ENCODE peak calls at places on chromosomes 1 and 21, in six cellular contexts. X, M, Y, R, D and Z are unnamed samples.

GRCh38 chr1:237383825-237384612 is 342.0 kb downstream of the RYR2 start:
- DNase-seq in X (no peak), Y (no peak), M (no peak), R (no peak), D (peak), Z (no peak)

GRCh38 chr1:20739225-20739624 is 6.7 kb upstream of the SH2D5 start:
- DNase-seq in X (no peak), D (no peak), Y (no peak), R (no peak), M (no peak), Z (no peak)

GRCh38 chr21:45836268-45836655 is 145.3 kb upstream of the COL6A1 start:
- DNase-seq in M (no peak), D (no peak), Y (no peak), X (no peak), R (no peak), Z (no peak)

GRCh38 chr1:41804176-41804575 is 114.5 kb downstream of the HIVEP3 start:
- DNase-seq in D (no peak), Y (no peak), R (no peak), M (no peak), X (no peak), Z (peak)

GRCh38 chr21:26140185-26140584 is 30.4 kb downstream of the APP start:
- DNase-seq in X (no peak), R (no peak), M (peak), D (peak), Y (peak), Z (no peak)

GRCh38 chr1:46522184-46522968 is 29.1 kb downstream of the KNCN start:
- DNase-seq in M (no peak), D (peak), Y (peak), R (peak), X (no peak), Z (peak)

GRCh38 chr1:95384570-95384969 is 150.6 kb downstream of the RWDD3 start:
- DNase-seq in D (no peak), R (no peak), M (no peak), X (no peak), Y (no peak), Z (peak)

GRCh38 chr1:183218981-183219621 is 33.0 kb downstream of the LAMC2 start:
- DNase-seq in M (no peak), D (peak), R (no peak), Y (no peak), X (no peak), Z (peak)

GRCh38 chr1:161725888-161726630 is 4.7 kb downstream of the FCRLB start:
- DNase-seq in Y (peak), D (peak), R (peak), X (peak), M (no peak), Z (peak)

GRCh38 chr1:181133441-181133951 is 45.0 kb downstream of the IER5 start:
- DNase-seq in M (no peak), R (no peak), Y (no peak), D (no peak), X (no peak), Z (no peak)

GRCh38 chr1:31886866-31887265 is 51.3 kb downstream of the PTP4A2 start:
- DNase-seq in M (no peak), R (no peak), Y (no peak), X (no peak), D (no peak), Z (no peak)

GRCh38 chr1:202589190-202589680 is 121.0 kb downstream of the SYT2 start:
- DNase-seq in Y (peak), R (no peak), D (peak), M (peak), X (no peak), Z (no peak)

GRCh38 chr1:232613752-232614381 is 16.1 kb downstream of the SIPA1L2 start:
- DNase-seq in R (no peak), D (no peak), X (no peak), Y (no peak), M (peak), Z (no peak)

GRCh38 chr1:21811875-21812305 is at the start of gene LDLRAD2:
- DNase-seq in R (no peak), Y (no peak), M (no peak), X (no peak), D (no peak), Z (no peak)

GRCh38 chr1:119653839-119654170 is 5.7 kb upstream of the ZNF697 start:
- DNase-seq in R (no peak), M (no peak), D (no peak), X (no peak), Y (no peak), Z (no peak)

GRCh38 chr21:26845066-26845749 is at the start of gene ADAMTS1:
- DNase-seq in Y (peak), M (no peak), R (peak), D (peak), X (no peak), Z (peak)

GRCh38 chr1:82185084-82185483 is 384.4 kb downstream of the ADGRL2 start:
- DNase-seq in D (no peak), Y (no peak), R (no peak), X (no peak), M (no peak), Z (no peak)

GRCh38 chr1:77370588-77371306 is 88.9 kb downstream of the AK5 start:
- DNase-seq in Y (no peak), X (no peak), R (no peak), D (no peak), M (no peak), Z (peak)

GRCh38 chr1:58763214-58763613 is 20.6 kb downstream of the JUN start:
- DNase-seq in Y (no peak), R (no peak), M (no peak), D (no peak), X (no peak), Z (no peak)

GRCh38 chr1:152860129-152860528 is 333 bp downstream of the LCE7A start:
- DNase-seq in M (no peak), D (no peak), Y (no peak), X (no peak), R (no peak), Z (no peak)

GRCh38 chr1:75392278-75392677 is 218.6 kb downstream of the SLC44A5 start:
- DNase-seq in Y (no peak), R (no peak), D (no peak), M (no peak), X (no peak), Z (no peak)

GRCh38 chr1:232149302-232150201 is 480.4 kb downstream of the SIPA1L2 start:
- DNase-seq in R (no peak), M (no peak), Y (no peak), D (no peak), X (no peak), Z (no peak)

GRCh38 chr1:41599912-41600311 is 115.4 kb upstream of the EDN2 start:
- DNase-seq in M (no peak), R (no peak), Y (no peak), X (no peak), D (no peak), Z (no peak)

GRCh38 chr1:182484531-182485257 is 34.7 kb downstream of the RGSL1 start:
- DNase-seq in D (no peak), M (peak), Y (no peak), X (peak), R (no peak), Z (peak)

GRCh38 chr1:53731779-53732305 is 7.1 kb downstream of the GLIS1 start:
- DNase-seq in R (no peak), X (no peak), M (no peak), Y (no peak), D (no peak), Z (no peak)

GRCh38 chr1:96473791-96474452 is 247.7 kb upstream of the PTBP2 start:
- DNase-seq in X (no peak), M (no peak), D (no peak), R (no peak), Y (no peak), Z (no peak)

GRCh38 chr21:45387506-45387905 is 17.5 kb upstream of the COL18A1 start:
- DNase-seq in M (no peak), X (no peak), D (no peak), R (no peak), Y (peak), Z (no peak)

GRCh38 chr1:245810789-245811337 is 656.1 kb downstream of the KIF26B start:
- DNase-seq in Y (no peak), M (no peak), R (no peak), X (no peak), D (no peak), Z (no peak)

GRCh38 chr1:167698313-167698712 is 23.5 kb upstream of the MPZL1 start:
- DNase-seq in M (no peak), Y (no peak), X (no peak), D (no peak), R (no peak), Z (no peak)

GRCh38 chr1:27519341-27520258 is 29.6 kb upstream of the WASF2 start:
- DNase-seq in Y (no peak), D (peak), M (no peak), X (no peak), R (no peak), Z (no peak)

GRCh38 chr1:44501022-44501910 is 96.2 kb downstream of the RNF220 start:
- DNase-seq in Y (no peak), X (no peak), M (no peak), R (no peak), D (no peak), Z (no peak)

GRCh38 chr1:4430406-4431404 is 223.7 kb upstream of the AJAP1 start:
- DNase-seq in D (no peak), Y (no peak), X (no peak), M (no peak), R (no peak), Z (no peak)

GRCh38 chr1:4428711-4429110 is 225.7 kb upstream of the AJAP1 start:
- DNase-seq in D (no peak), Y (no peak), X (no peak), R (no peak), M (no peak), Z (no peak)

GRCh38 chr1:4433075-4433474 is 221.3 kb upstream of the AJAP1 start:
- DNase-seq in X (no peak), D (no peak), M (no peak), R (no peak), Y (no peak), Z (no peak)
- TF ChIP-seq CTCF in X (no peak), D (no peak), M (no peak), R (no peak), Y (no peak), Z (no peak)

GRCh38 chr1:178725603-178726517 is 816 bp downstream of the RALGPS2 start:
- DNase-seq in D (peak), X (peak), Y (peak), R (peak), M (peak), Z (peak)
- TF ChIP-seq CTCF in D (no peak), X (no peak), Y (no peak), R (no peak), M (no peak), Z (no peak)

GRCh38 chr1:109397451-109398342 is at the start of gene SORT1:
- DNase-seq in R (peak), M (peak), Y (peak), D (peak), X (peak), Z (peak)

GRCh38 chr1:109400035-109400655 is 2.4 kb upstream of the SORT1 start:
- DNase-seq in R (no peak), M (no peak), Y (no peak), X (no peak), D (no peak), Z (no peak)

GRCh38 chr1:109399326-109399957 is 1.7 kb upstream of the SORT1 start:
- DNase-seq in R (no peak), Y (no peak), M (peak), X (no peak), D (no peak), Z (no peak)

GRCh38 chr1:109396971-109397370 is 747 bp downstream of the SORT1 start:
- DNase-seq in R (no peak), D (peak), Y (no peak), X (no peak), M (no peak), Z (no peak)

GRCh38 chr1:109398343-109399225 is 866 bp upstream of the SORT1 start:
- DNase-seq in D (no peak), M (no peak), Y (no peak), X (no peak), R (no peak), Z (no peak)
- TF ChIP-seq CTCF in D (no peak), M (no peak), Y (no peak), X (no peak), R (no peak), Z (no peak)

GRCh38 chr21:39137248-39138186 is 45.7 kb downstream of the PSMG1 start:
- DNase-seq in X (no peak), R (no peak), M (no peak), D (no peak), Y (no peak), Z (peak)
- TF ChIP-seq CTCF in X (no peak), R (no peak), M (no peak), D (no peak), Y (no peak), Z (no peak)

DNA sequence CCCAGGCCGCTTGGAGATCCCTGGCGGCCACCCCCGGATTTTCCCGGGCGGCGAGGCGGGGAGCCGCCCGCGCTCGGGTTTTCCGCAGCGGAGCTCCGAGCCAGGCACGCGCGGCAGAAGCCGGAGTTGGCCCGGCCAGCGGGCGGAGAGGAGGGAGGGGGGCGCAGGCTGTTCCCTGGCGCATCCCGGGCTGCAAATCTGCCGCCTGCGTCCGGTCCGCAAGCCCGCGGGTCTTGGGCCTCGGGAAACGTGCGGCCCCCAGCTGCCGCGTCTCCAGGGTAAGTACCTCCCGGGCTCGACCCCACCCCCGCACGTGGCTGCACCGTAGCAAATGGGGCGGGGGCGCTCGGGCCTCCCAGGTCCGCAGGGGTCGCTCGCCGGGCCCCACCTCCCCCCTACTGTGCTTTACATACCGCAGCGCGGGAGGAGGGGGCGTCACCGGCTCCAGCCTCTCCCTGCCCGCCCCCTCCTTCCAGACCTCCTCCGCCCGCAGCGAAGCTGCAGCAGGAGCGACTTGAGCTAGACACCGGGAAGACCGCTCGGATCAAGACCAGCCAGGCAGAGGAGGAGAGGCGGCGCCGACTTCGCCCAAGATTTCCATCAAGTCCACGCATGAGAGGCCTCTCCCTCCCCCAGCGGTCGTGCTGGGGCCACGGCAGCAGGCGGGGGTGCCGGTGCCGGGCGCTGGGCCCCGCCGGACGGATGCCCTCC is 1.6 kb downstream of the TMEM200B start:
- DNase-seq in M (no peak), X (peak), D (peak), R (peak), Y (peak), Z (no peak)
- TF ChIP-seq CTCF in M (no peak), X (no peak), D (no peak), R (no peak), Y (no peak), Z (no peak)

DNA sequence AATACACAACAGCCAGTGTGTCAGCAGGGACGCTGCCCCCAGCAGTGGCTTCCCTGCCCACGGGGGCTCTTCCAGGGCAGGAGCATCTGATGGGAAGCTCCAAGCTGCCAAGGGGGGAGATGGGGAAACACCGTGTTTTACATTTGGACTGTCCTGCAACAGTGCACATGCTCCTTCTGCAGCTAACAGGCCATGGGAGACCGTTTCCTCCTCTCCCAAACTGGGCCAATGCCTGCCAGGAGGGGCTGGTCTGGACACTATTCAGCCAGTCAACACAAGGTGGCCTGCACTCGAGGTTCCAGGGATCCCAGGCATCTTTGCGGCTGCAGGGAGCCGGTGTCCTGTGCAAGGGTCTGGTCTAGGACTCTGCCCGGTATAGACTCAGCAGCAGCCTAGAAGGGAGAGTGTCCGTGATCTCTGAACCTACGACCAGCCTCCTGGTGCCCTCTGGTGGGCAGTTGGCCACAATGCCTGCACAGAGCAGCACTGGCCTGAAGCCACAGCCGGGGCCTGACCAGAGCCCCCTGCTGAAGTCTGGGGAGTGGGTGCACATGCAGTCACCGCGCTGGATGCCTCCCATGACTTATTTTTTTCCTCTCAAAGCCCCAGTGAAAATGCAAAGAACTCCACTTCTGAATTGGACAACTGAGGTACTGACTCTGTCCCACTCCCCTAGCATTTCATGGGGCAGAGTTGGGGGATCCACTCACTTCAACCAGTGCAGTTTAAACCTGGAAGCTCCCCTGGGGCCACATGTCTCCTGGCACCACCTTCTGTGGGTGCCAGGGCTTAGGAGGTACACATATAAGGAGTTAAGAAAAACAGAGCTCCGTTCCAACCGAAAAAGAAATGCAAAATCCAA is 33.3 kb downstream of the RCC2 start:
- DNase-seq in M (peak), X (peak), Y (peak), D (peak), R (peak), Z (peak)
- TF ChIP-seq CTCF in M (peak), X (no peak), Y (peak), D (peak), R (peak), Z (peak)

GRCh38 chr1:85494957-85495266 is 30.0 kb upstream of the DDAH1 start:
- DNase-seq in M (peak), D (no peak), X (no peak), R (no peak), Y (no peak), Z (no peak)
- TF ChIP-seq CTCF in M (peak), D (no peak), X (no peak), R (peak), Y (peak), Z (no peak)

GRCh38 chr1:193059282-193060225 is at the start of the genes RO60 and UCHL5:
- DNase-seq in D (peak), X (peak), Y (peak), M (peak), R (peak), Z (peak)
- TF ChIP-seq CTCF in D (no peak), X (no peak), Y (no peak), M (no peak), R (no peak), Z (no peak)